ENCODE peak calls at places on chromosome 9, in four cellular contexts. D, P, U and Q are unnamed samples. For H3K4me1, the result is how much of the 10 kb centered on the place peaks cover.

GRCh38 chr9:133597316-133597957 is 11.8 kb downstream of the FAM163B start:
- DNase-seq in D (no peak), P (no peak), U (no peak), Q (no peak)

GRCh38 chr9:89463986-89464901 is 33.7 kb downstream of the SEMA4D start:
- DNase-seq in D (peak), P (no peak), U (peak), Q (peak)

GRCh38 chr9:7273575-7273974 is 515.8 kb downstream of the KDM4C start:
- DNase-seq in D (no peak), P (no peak), U (no peak), Q (no peak)

GRCh38 chr9:90909225-90909624 is 107.6 kb downstream of the SYK start:
- DNase-seq in D (no peak), P (no peak), U (no peak), Q (peak)

GRCh38 chr9:87557996-87558395 is 60.3 kb downstream of the DAPK1 start:
- DNase-seq in D (no peak), P (no peak), U (no peak), Q (no peak)

GRCh38 chr9:36018755-36019720 is 17.7 kb upstream of the RECK start:
- DNase-seq in D (no peak), P (no peak), U (no peak), Q (no peak)

GRCh38 chr9:128138001-128138400 is 10.5 kb upstream of the PTGES2 start:
- DNase-seq in D (no peak), P (no peak), U (no peak), Q (no peak)

GRCh38 chr9:18390393-18390792 is 83.6 kb upstream of the ADAMTSL1 start:
- DNase-seq in D (no peak), P (no peak), U (no peak), Q (no peak)

GRCh38 chr9:115114541-115114940 is 3.4 kb downstream of the TNC start:
- DNase-seq in D (no peak), P (no peak), U (no peak), Q (no peak)

GRCh38 chr9:134563397-134563796 is 78.2 kb upstream of the COL5A1 start:
- DNase-seq in D (no peak), P (no peak), U (no peak), Q (no peak)

GRCh38 chr9:91933556-91934352 is 16.3 kb downstream of the ROR2 start:
- DNase-seq in D (no peak), P (no peak), U (no peak), Q (no peak)

GRCh38 chr9:34891386-34891785 is 66.7 kb upstream of the PHF24 start:
- DNase-seq in D (no peak), P (no peak), U (no peak), Q (no peak)

GRCh38 chr9:16755467-16755866 is 115.0 kb downstream of the BNC2 start:
- DNase-seq in D (no peak), P (no peak), U (no peak), Q (no peak)

GRCh38 chr9:122785269-122785668 is 3.5 kb upstream of the OR5C1 start:
- DNase-seq in D (no peak), P (no peak), U (no peak), Q (no peak)

GRCh38 chr9:136840877-136841645 is 1.2 kb upstream of the AJM1 start:
- DNase-seq in D (no peak), P (peak), U (no peak), Q (peak)

GRCh38 chr9:91078041-91078441 is 276.4 kb downstream of the SYK start:
- DNase-seq in D (no peak), P (no peak), U (no peak), Q (no peak)

GRCh38 chr9:106174331-106174730 is 480.0 kb downstream of the TMEM38B start:
- DNase-seq in D (no peak), P (no peak), U (no peak), Q (no peak)

GRCh38 chr9:123111977-123112869 is 78.8 kb downstream of the GPR21 start:
- DNase-seq in D (no peak), P (no peak), U (no peak), Q (peak)

GRCh38 chr9:109555215-109555614 is 57.1 kb upstream of the PTPN3 start:
- DNase-seq in D (no peak), P (no peak), U (no peak), Q (no peak)

GRCh38 chr9:104977580-104977979 is 49.6 kb upstream of the ABCA1 start:
- DNase-seq in D (no peak), P (no peak), U (no peak), Q (no peak)

GRCh38 chr9:76403352-76403751 is 9.1 kb upstream of the RFK start:
- DNase-seq in D (no peak), P (peak), U (no peak), Q (peak)

GRCh38 chr9:101380295-101380694 is 4.5 kb downstream of the BAAT start:
- DNase-seq in D (no peak), P (no peak), U (no peak), Q (no peak)

GRCh38 chr9:137083418-137084004 is 3.3 kb upstream of the MAN1B1 start:
- DNase-seq in D (no peak), P (peak), U (peak), Q (peak)

GRCh38 chr9:130672466-130672865 is 8.1 kb downstream of the PRDM12 start:
- DNase-seq in D (no peak), P (no peak), U (no peak), Q (no peak)

GRCh38 chr9:122190597-122191381 is 31.1 kb downstream of the MORN5 start:
- DNase-seq in D (no peak), P (peak), U (no peak), Q (no peak)

GRCh38 chr9:113588242-113588810 is 124.8 kb downstream of the RGS3 start:
- DNase-seq in D (no peak), P (no peak), U (no peak), Q (no peak)

GRCh38 chr9:1554123-1555045 is 460.8 kb upstream of the SMARCA2 start:
- DNase-seq in D (no peak), P (no peak), U (no peak), Q (no peak)

GRCh38 chr9:137237759-137238726 is 3.0 kb upstream of the TUBB4B start:
- DNase-seq in D (no peak), P (no peak), U (no peak), Q (peak)

GRCh38 chr9:90142580-90142979 is 500.0 kb downstream of the DIRAS2 start:
- DNase-seq in D (no peak), P (peak), U (no peak), Q (peak)

GRCh38 chr9:6931913-6932312 is 174.1 kb downstream of the KDM4C start:
- DNase-seq in D (no peak), P (peak), U (no peak), Q (peak)

GRCh38 chr9:130284249-130284625 is 18.7 kb downstream of the HMCN2 start:
- DNase-seq in D (no peak), P (no peak), U (no peak), Q (no peak)

GRCh38 chr9:71001780-71002386 is 119.5 kb downstream of the TRPM3 start:
- DNase-seq in D (no peak), P (peak), U (no peak), Q (peak)

GRCh38 chr9:83432104-83432627 is 106.0 kb downstream of the FRMD3 start:
- DNase-seq in D (no peak), P (peak), U (peak), Q (peak)

GRCh38 chr9:73011346-73011745 is 58.5 kb upstream of the ALDH1A1 start:
- DNase-seq in D (no peak), P (no peak), U (no peak), Q (no peak)

GRCh38 chr9:133149130-133150015 is 14.3 kb downstream of the GBGT1 start:
- DNase-seq in D (peak), P (peak), U (peak), Q (peak)

GRCh38 chr9:110971234-110971633 is 67.0 kb downstream of the LPAR1 start:
- DNase-seq in D (no peak), P (no peak), U (no peak), Q (peak)
- H3K4me1 ChIP-seq in D (under half), P (under half), U (under half), Q (under half)

GRCh38 chr9:96437454-96437853 is 12.5 kb upstream of the HABP4 start:
- DNase-seq in D (no peak), P (no peak), U (no peak), Q (no peak)

GRCh38 chr9:96436456-96437126 is 13.4 kb upstream of the HABP4 start:
- DNase-seq in D (no peak), P (peak), U (no peak), Q (no peak)

GRCh38 chr9:96436063-96436455 is 13.9 kb upstream of the HABP4 start:
- DNase-seq in D (no peak), P (no peak), U (no peak), Q (no peak)

GRCh38 chr9:96440671-96441199 is 9.2 kb upstream of the HABP4 start:
- DNase-seq in D (no peak), P (no peak), U (no peak), Q (no peak)

DNA sequence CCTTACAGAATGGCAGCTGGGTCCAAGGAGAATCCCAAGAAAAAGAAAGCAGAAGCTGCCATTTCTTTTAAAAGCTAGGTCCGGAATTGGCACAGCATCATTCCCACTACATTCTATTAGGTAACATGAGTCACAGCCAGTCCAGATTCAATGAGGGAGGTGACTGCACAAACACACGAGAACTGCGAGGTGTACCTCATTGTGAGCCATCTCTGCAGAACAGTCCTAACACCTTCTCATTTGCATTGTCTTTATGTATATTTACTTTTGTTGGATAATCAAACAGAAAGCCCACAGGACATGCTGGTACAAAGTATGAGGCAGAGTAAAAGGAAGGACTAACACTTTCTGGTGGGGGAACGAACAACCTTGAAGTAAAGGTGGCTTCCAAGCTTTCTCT is 14.6 kb upstream of the HABP4 start:
- DNase-seq in D (no peak), P (peak), U (no peak), Q (no peak)
- H3K27ac ChIP-seq in D (no peak), P (peak), U (no peak), Q (no peak)

GRCh38 chr9:37561682-37562081 is 14.5 kb downstream of the FBXO10 start:
- DNase-seq in D (no peak), P (no peak), U (no peak), Q (no peak)

GRCh38 chr9:37564931-37565330 is 11.2 kb downstream of the FBXO10 start:
- DNase-seq in D (no peak), P (no peak), U (no peak), Q (no peak)

GRCh38 chr9:37565661-37566618 is 10.2 kb downstream of the FBXO10 start:
- DNase-seq in D (no peak), P (no peak), U (no peak), Q (no peak)

GRCh38 chr9:37566716-37567115 is 9.5 kb downstream of the FBXO10 start:
- DNase-seq in D (no peak), P (no peak), U (no peak), Q (no peak)

DNA sequence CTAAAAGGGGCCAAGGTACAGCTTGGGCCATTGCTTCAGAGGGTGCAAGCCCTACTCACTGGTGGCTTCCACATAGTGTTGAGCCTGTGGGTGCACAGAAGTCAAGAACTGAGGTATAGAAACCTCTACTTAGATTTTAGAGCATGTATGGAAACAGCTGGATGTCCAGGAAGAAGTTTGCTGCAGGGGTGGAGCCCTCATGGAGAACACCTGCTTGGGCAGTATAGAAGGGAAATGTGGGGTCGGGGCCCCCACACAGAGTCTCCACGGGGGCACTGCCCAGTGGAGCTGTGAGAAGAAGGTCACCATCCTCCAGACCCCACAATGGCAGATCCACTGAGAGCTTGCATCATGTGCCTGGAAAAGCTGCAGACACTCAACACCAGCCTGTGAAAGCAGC is 12.1 kb downstream of the FBXO10 start:
- DNase-seq in D (no peak), P (no peak), U (no peak), Q (no peak)
- H3K4me1 ChIP-seq in D (under half), P (under half), U (under half), Q (under half)

GRCh38 chr9:131696163-131696439 is 43.8 kb downstream of the RAPGEF1 start:
- DNase-seq in D (no peak), P (no peak), U (no peak), Q (no peak)
- H3K27ac ChIP-seq in D (no peak), P (no peak), U (no peak), Q (no peak)